ENCODE peak calls at places on chromosomes 5 and 9, in ten cellular contexts. X, C, A, J, P, E, V, R, F and L are unnamed samples.

GRCh38 chr5:61735999-61736398 is 403.9 kb downstream of the ZSWIM6 start:
- DNase-seq in X (no peak), C (no peak), A (no peak), J (no peak), P (peak), E (no peak), V (no peak), R (no peak), F (no peak), L (no peak)

GRCh38 chr5:138961221-138961620 is 86.1 kb upstream of the LRRTM2 start:
- DNase-seq in X (no peak), C (no peak), A (no peak), J (no peak), P (no peak), E (no peak), V (no peak), R (no peak), F (no peak), L (no peak)

GRCh38 chr5:15117691-15118090 is 246.1 kb upstream of the ANKH start:
- DNase-seq in X (no peak), C (no peak), A (no peak), J (no peak), P (no peak), E (no peak), V (no peak), R (no peak), F (no peak), L (no peak)

GRCh38 chr5:149284501-149284900 is 12.8 kb downstream of the AFAP1L1 start:
- DNase-seq in X (no peak), C (no peak), A (no peak), J (no peak), P (peak), E (no peak), V (no peak), R (no peak), F (no peak), L (peak)

GRCh38 chr5:432928-433791 is 9.8 kb upstream of the EXOC3 start:
- DNase-seq in X (no peak), C (no peak), A (no peak), J (no peak), P (no peak), E (no peak), V (no peak), R (no peak), F (no peak), L (no peak)

GRCh38 chr5:139649082-139649991 is 1.2 kb downstream of the CXXC5 start:
- DNase-seq in X (no peak), C (no peak), A (peak), J (no peak), P (no peak), E (peak), V (no peak), R (peak), F (no peak), L (no peak)

GRCh38 chr9:138074516-138074915 is 196.9 kb downstream of the CACNA1B start:
- DNase-seq in X (no peak), C (no peak), A (no peak), J (no peak), P (no peak), E (no peak), V (no peak), R (no peak), F (no peak), L (no peak)

GRCh38 chr9:72661401-72662135 is 140.2 kb downstream of the TMC1 start:
- DNase-seq in X (no peak), C (no peak), A (no peak), J (peak), P (peak), E (no peak), V (no peak), R (no peak), F (no peak), L (peak)

GRCh38 chr9:129836342-129837007 is 1.2 kb downstream of the USP20 start:
- DNase-seq in X (no peak), C (no peak), A (no peak), J (no peak), P (peak), E (no peak), V (no peak), R (peak), F (no peak), L (no peak)

GRCh38 chr5:103224118-103224893 is 34.3 kb upstream of the MACIR start:
- DNase-seq in X (peak), C (no peak), A (peak), J (no peak), P (peak), E (peak), V (no peak), R (peak), F (peak), L (peak)

GRCh38 chr9:72537671-72538070 is 16.3 kb downstream of the TMC1 start:
- DNase-seq in X (no peak), C (no peak), A (peak), J (no peak), P (peak), E (no peak), V (no peak), R (no peak), F (no peak), L (peak)

GRCh38 chr5:124670672-124671592 is 75.5 kb downstream of the ZNF608 start:
- DNase-seq in X (no peak), C (no peak), A (no peak), J (no peak), P (no peak), E (no peak), V (no peak), R (no peak), F (peak), L (peak)

GRCh38 chr9:81844131-81844567 is 84.1 kb upstream of the SPATA31D4 start:
- DNase-seq in X (no peak), C (no peak), A (peak), J (no peak), P (peak), E (no peak), V (no peak), R (no peak), F (no peak), L (peak)